ENCODE peak calls at places on chromosomes 6 and 20, in seven cellular contexts. One of them, this sample, is unnamed.

GRCh38 chr6:44289726-44290125 is 19.5 kb downstream of the TMEM151B start:
- DNase-seq in H54: no peak
- DNase-seq in germinal center: no peak
- DNase-seq in upper lobe of right lung: no peak
- DNase-seq in adrenal gland: no peak
- DNase-seq in omental fat pad: no peak
- DNase-seq in AG09309: no peak
- DNase-seq in this sample: no peak

GRCh38 chr6:40916816-40917215 is 122.2 kb downstream of the UNC5CL start:
- DNase-seq in germinal center: no peak
- DNase-seq in AG09309: no peak
- DNase-seq in upper lobe of right lung: no peak
- DNase-seq in H54: no peak
- DNase-seq in adrenal gland: no peak
- DNase-seq in omental fat pad: no peak
- DNase-seq in this sample: no peak

GRCh38 chr6:92945799-92946198 is 473.6 kb downstream of the EPHA7 start:
- DNase-seq in H54: no peak
- DNase-seq in AG09309: no peak
- DNase-seq in omental fat pad: no peak
- DNase-seq in adrenal gland: no peak
- DNase-seq in upper lobe of right lung: no peak
- DNase-seq in germinal center: no peak
- DNase-seq in this sample: no peak

GRCh38 chr6:148628251-148628650 is 118.6 kb upstream of the UST start:
- DNase-seq in omental fat pad: no peak
- DNase-seq in H54: no peak
- DNase-seq in AG09309: no peak
- DNase-seq in upper lobe of right lung: no peak
- DNase-seq in germinal center: no peak
- DNase-seq in adrenal gland: no peak
- DNase-seq in this sample: no peak

GRCh38 chr6:7196019-7196402 is 88.2 kb downstream of the RREB1 start:
- DNase-seq in H54: no peak
- DNase-seq in adrenal gland: no peak
- DNase-seq in germinal center: no peak
- DNase-seq in omental fat pad: no peak
- DNase-seq in upper lobe of right lung: no peak
- DNase-seq in AG09309: no peak
- DNase-seq in this sample: no peak

GRCh38 chr20:58162976-58163375 is 65.5 kb downstream of the ANKRD60 start:
- DNase-seq in omental fat pad: no peak
- DNase-seq in adrenal gland: no peak
- DNase-seq in germinal center: no peak
- DNase-seq in upper lobe of right lung: no peak
- DNase-seq in H54: no peak
- DNase-seq in AG09309: no peak
- DNase-seq in this sample: no peak

GRCh38 chr20:64041781-64042771 is 6.1 kb downstream of the C20orf204 start:
- DNase-seq in omental fat pad: no peak
- DNase-seq in upper lobe of right lung: no peak
- DNase-seq in H54: no peak
- DNase-seq in AG09309: no peak
- DNase-seq in germinal center: no peak
- DNase-seq in adrenal gland: no peak
- DNase-seq in this sample: no peak

GRCh38 chr6:158069800-158070195 is 88.1 kb downstream of the SYNJ2 start:
- DNase-seq in H54: no peak
- DNase-seq in omental fat pad: no peak
- DNase-seq in adrenal gland: no peak
- DNase-seq in germinal center: no peak
- DNase-seq in upper lobe of right lung: no peak
- DNase-seq in AG09309: no peak
- DNase-seq in this sample: no peak

GRCh38 chr20:33470866-33471265 is 19.0 kb upstream of the CBFA2T2 start:
- DNase-seq in adrenal gland: no peak
- DNase-seq in germinal center: no peak
- DNase-seq in H54: no peak
- DNase-seq in upper lobe of right lung: no peak
- DNase-seq in AG09309: no peak
- DNase-seq in omental fat pad: no peak
- DNase-seq in this sample: no peak

GRCh38 chr20:50577175-50578018 is 67.2 kb downstream of the PTPN1 start:
- DNase-seq in AG09309: no peak
- DNase-seq in H54: no peak
- DNase-seq in omental fat pad: no peak
- DNase-seq in upper lobe of right lung: no peak
- DNase-seq in adrenal gland: peak
- DNase-seq in germinal center: no peak
- DNase-seq in this sample: no peak

GRCh38 chr6:166957087-166957804 is 896 bp upstream of the RNASET2 start:
- DNase-seq in H54: no peak
- DNase-seq in omental fat pad: no peak
- DNase-seq in AG09309: no peak
- DNase-seq in germinal center: peak
- DNase-seq in upper lobe of right lung: peak
- DNase-seq in adrenal gland: peak
- DNase-seq in this sample: no peak

GRCh38 chr6:80642452-80642851 is 536.0 kb downstream of the BCKDHB start:
- DNase-seq in omental fat pad: no peak
- DNase-seq in H54: no peak
- DNase-seq in upper lobe of right lung: no peak
- DNase-seq in adrenal gland: no peak
- DNase-seq in germinal center: no peak
- DNase-seq in AG09309: peak
- DNase-seq in this sample: no peak

GRCh38 chr6:36111526-36111925 is 18.8 kb upstream of the MAPK13 start:
- DNase-seq in AG09309: no peak
- DNase-seq in adrenal gland: no peak
- DNase-seq in H54: no peak
- DNase-seq in upper lobe of right lung: no peak
- DNase-seq in omental fat pad: no peak
- DNase-seq in germinal center: no peak
- DNase-seq in this sample: no peak

GRCh38 chr20:58056021-58056591 is 172.3 kb downstream of the ANKRD60 start:
- DNase-seq in AG09309: no peak
- DNase-seq in germinal center: no peak
- DNase-seq in adrenal gland: no peak
- DNase-seq in omental fat pad: no peak
- DNase-seq in H54: no peak
- DNase-seq in upper lobe of right lung: no peak
- DNase-seq in this sample: no peak

GRCh38 chr6:5457036-5457435 is 195.7 kb downstream of the FARS2 start:
- DNase-seq in AG09309: no peak
- DNase-seq in omental fat pad: no peak
- DNase-seq in adrenal gland: no peak
- DNase-seq in germinal center: no peak
- DNase-seq in upper lobe of right lung: no peak
- DNase-seq in H54: peak
- DNase-seq in this sample: no peak

GRCh38 chr20:37522258-37523011 is 1.4 kb downstream of the NNAT start:
- DNase-seq in adrenal gland: no peak
- DNase-seq in omental fat pad: no peak
- DNase-seq in H54: no peak
- DNase-seq in germinal center: no peak
- DNase-seq in upper lobe of right lung: peak
- DNase-seq in AG09309: no peak
- DNase-seq in this sample: no peak

GRCh38 chr6:38269773-38270172 is 370.0 kb downstream of the BTBD9 start:
- DNase-seq in upper lobe of right lung: no peak
- DNase-seq in AG09309: no peak
- DNase-seq in adrenal gland: no peak
- DNase-seq in omental fat pad: no peak
- DNase-seq in germinal center: no peak
- DNase-seq in H54: no peak
- DNase-seq in this sample: no peak